ENCODE peak calls at places on chromosome 2, in eight cellular contexts. G is smooth muscle cell of the brain vasculature, H is LoVo, K is foreskin fibroblast, Z is GM23248, W is heart right ventricle, T is tibial artery, F is cardiac muscle cell. J is an unnamed sample.

GRCh38 chr2:10668402-10669012 is 21.3 kb downstream of the NOL10 start:
- DNase-seq in K (peak; percentile 41), G (peak; percentile 50), T (no peak), Z (peak; percentile 67), W (peak; percentile 25), F (peak; percentile 76), H (peak; percentile 64), J (no peak)

GRCh38 chr2:190714958-190715357 is 66.1 kb downstream of the NAB1 start:
- DNase-seq in Z (peak; percentile 23), F (no peak), W (no peak), G (no peak), T (no peak), H (no peak), K (no peak), J (no peak)

GRCh38 chr2:240128608-240129144 is 7.4 kb downstream of the COPS9 start:
- DNase-seq in G (no peak), K (no peak), H (no peak), Z (no peak), F (no peak), W (no peak), T (peak; percentile 43), J (no peak)

GRCh38 chr2:36438454-36438977 is 82.9 kb downstream of the CRIM1 start:
- DNase-seq in Z (peak; percentile 97), G (peak; percentile 68), W (no peak), T (no peak), F (no peak), K (peak; percentile 97), H (peak; percentile 27), J (no peak)

GRCh38 chr2:234806818-234807217 is 145.0 kb upstream of the SH3BP4 start:
- DNase-seq in W (no peak), F (no peak), T (no peak), G (no peak), K (no peak), H (no peak), Z (no peak), J (no peak)

GRCh38 chr2:11239718-11240462 is 84.6 kb downstream of the SLC66A3 start:
- DNase-seq in H (peak; percentile 11), K (no peak), G (no peak), Z (peak; percentile 13), F (no peak), W (no peak), T (no peak), J (no peak)

GRCh38 chr2:63059434-63060078 is 8.9 kb downstream of the OTX1 start:
- DNase-seq in H (no peak), Z (no peak), G (no peak), K (no peak), F (no peak), T (no peak), W (no peak), J (no peak)

GRCh38 chr2:196376984-196377877 is 205.9 kb upstream of the STK17B start:
- DNase-seq in Z (peak; percentile 54), G (no peak), H (no peak), T (no peak), F (no peak), K (no peak), W (no peak), J (no peak)

GRCh38 chr2:219947575-219947974 is 320.1 kb downstream of the SLC4A3 start:
- DNase-seq in G (no peak), H (no peak), Z (peak; percentile 68), W (no peak), K (no peak), F (no peak), T (no peak), J (no peak)

GRCh38 chr2:210288376-210288775 is 26.6 kb downstream of the MYL1 start:
- DNase-seq in Z (no peak), F (no peak), T (no peak), G (no peak), H (no peak), W (no peak), K (no peak), J (no peak)

GRCh38 chr2:170396799-170397459 is 219.0 kb downstream of the MYO3B start:
- DNase-seq in G (no peak), F (no peak), H (peak; percentile 26), W (no peak), K (no peak), T (no peak), Z (peak; percentile 37), J (no peak)

GRCh38 chr2:72349016-72349415 is 201.4 kb upstream of the CYP26B1 start:
- DNase-seq in K (no peak), F (no peak), G (no peak), H (no peak), W (no peak), T (no peak), Z (no peak), J (no peak)

GRCh38 chr2:128568106-128568505 is 249.4 kb upstream of the HS6ST1 start:
- DNase-seq in T (no peak), F (peak; percentile 24), H (no peak), G (no peak), K (no peak), W (no peak), Z (no peak), J (no peak)

GRCh38 chr2:170972508-170973224 is 43.6 kb downstream of the GORASP2 start:
- DNase-seq in W (no peak), G (no peak), F (no peak), T (no peak), H (no peak), Z (no peak), K (no peak), J (no peak)

GRCh38 chr2:62197017-62197586 is 1.2 kb downstream of the B3GNT2 start:
- DNase-seq in H (peak; percentile 22), Z (peak; percentile 41), W (no peak), G (no peak), F (peak; percentile 29), K (no peak), T (peak; percentile 69), J (peak; percentile 40)

GRCh38 chr2:39487398-39488250 is 50.5 kb upstream of the MAP4K3 start:
- DNase-seq in Z (peak; percentile 53), W (no peak), F (no peak), G (no peak), K (peak; percentile 50), H (no peak), T (no peak), J (no peak)

GRCh38 chr2:239375278-239376061 is 25.4 kb downstream of the HDAC4 start:
- DNase-seq in H (no peak), Z (no peak), K (no peak), W (no peak), F (no peak), T (no peak), G (no peak), J (no peak)

GRCh38 chr2:118913805-118914645 is 28.0 kb upstream of the MARCO start:
- DNase-seq in K (peak; percentile 2), W (no peak), T (no peak), G (no peak), F (no peak), H (peak; percentile 16), Z (peak; percentile 39), J (no peak)

GRCh38 chr2:205637037-205637602 is 45.2 kb upstream of the NRP2 start:
- DNase-seq in F (no peak), Z (peak; percentile 49), T (no peak), W (no peak), K (no peak), G (no peak), H (no peak), J (no peak)

GRCh38 chr2:164164602-164165001 is 428.8 kb upstream of the FIGN start:
- DNase-seq in W (no peak), H (no peak), K (no peak), Z (no peak), G (no peak), F (no peak), T (no peak), J (no peak)

J was measured in left ventricle myocardium superior.